ENCODE peak calls at places on chromosomes 7 and 10, in seven cellular contexts. P, B, U, E, T, Y and L are unnamed samples. For H3K9me3 and H3K27me3, the result is how much of the 10 kb centered on the place peaks cover.

GRCh38 chr7:47293884-47294568 is 287.9 kb downstream of the TNS3 start:
- DNase-seq in P (no peak), B (peak), U (no peak), E (no peak), T (no peak), Y (peak), L (no peak)

GRCh38 chr10:50992356-50992866 is 81.9 kb upstream of the PRKG1 start:
- DNase-seq in P (no peak), B (no peak), U (no peak), E (no peak), T (no peak), Y (no peak), L (no peak)

GRCh38 chr10:91077549-91078017 is 142.9 kb upstream of the PCGF5 start:
- DNase-seq in P (peak), B (no peak), U (peak), E (peak), T (no peak), Y (peak), L (no peak)

GRCh38 chr10:16381083-16381482 is 55.7 kb upstream of the PTER start:
- DNase-seq in P (no peak), B (peak), U (no peak), E (no peak), T (no peak), Y (no peak), L (no peak)

GRCh38 chr10:110212119-110213006 is 5.0 kb downstream of the MXI1 start:
- DNase-seq in P (no peak), B (peak), U (no peak), E (peak), T (peak), Y (no peak), L (peak)

GRCh38 chr10:124210263-124210662 is 116.9 kb upstream of the CHST15 start:
- DNase-seq in P (no peak), B (no peak), U (no peak), E (no peak), T (no peak), Y (no peak), L (no peak)

GRCh38 chr7:105006367-105007139 is 7.5 kb upstream of the KMT2E start:
- DNase-seq in P (no peak), B (peak), U (no peak), E (no peak), T (no peak), Y (no peak), L (no peak)

GRCh38 chr7:137771679-137772078 is 75.1 kb downstream of the DGKI start:
- DNase-seq in P (no peak), B (no peak), U (no peak), E (no peak), T (no peak), Y (no peak), L (no peak)

GRCh38 chr7:24619978-24620377 is 46.7 kb downstream of the PALS2 start:
- DNase-seq in P (no peak), B (no peak), U (no peak), E (no peak), T (no peak), Y (no peak), L (no peak)

GRCh38 chr7:31134246-31135188 is 82.4 kb downstream of the ADCYAP1R1 start:
- DNase-seq in P (peak), B (peak), U (peak), E (peak), T (peak), Y (peak), L (no peak)

GRCh38 chr7:157027568-157028527 is 17.4 kb upstream of the MNX1 start:
- DNase-seq in P (no peak), B (no peak), U (no peak), E (no peak), T (no peak), Y (no peak), L (no peak)

GRCh38 chr10:61828788-61829187 is 72.7 kb upstream of the ARID5B start:
- DNase-seq in P (no peak), B (no peak), U (no peak), E (no peak), T (no peak), Y (no peak), L (no peak)

GRCh38 chr7:136086712-136087111 is 109.6 kb upstream of the MTPN start:
- DNase-seq in P (peak), B (peak), U (peak), E (peak), T (no peak), Y (peak), L (no peak)

GRCh38 chr10:5317547-5318107 is 47.1 kb upstream of the UCN3 start:
- DNase-seq in P (no peak), B (no peak), U (no peak), E (no peak), T (peak), Y (no peak), L (no peak)

GRCh38 chr7:36129048-36129534 is 24.0 kb upstream of the EEPD1 start:
- DNase-seq in P (no peak), B (peak), U (no peak), E (no peak), T (no peak), Y (peak), L (no peak)

GRCh38 chr10:13809447-13809846 is 222.7 kb downstream of the PRPF18 start:
- DNase-seq in P (no peak), B (peak), U (no peak), E (peak), T (no peak), Y (no peak), L (no peak)

GRCh38 chr7:128783143-128783799 is 7.7 kb upstream of the OPN1SW start:
- DNase-seq in P (peak), B (peak), U (peak), E (peak), T (no peak), Y (peak), L (no peak)

GRCh38 chr10:78817361-78817760 is 251.4 kb upstream of the ZMIZ1 start:
- DNase-seq in P (no peak), B (no peak), U (no peak), E (no peak), T (no peak), Y (peak), L (no peak)

GRCh38 chr7:150972094-150972493 is 6.0 kb downstream of the KCNH2 start:
- DNase-seq in P (peak), B (no peak), U (no peak), E (no peak), T (no peak), Y (peak), L (no peak)

GRCh38 chr10:94439275-94439861 is 37.0 kb downstream of the TBC1D12 start:
- DNase-seq in P (no peak), B (no peak), U (no peak), E (no peak), T (no peak), Y (no peak), L (no peak)

DNA sequence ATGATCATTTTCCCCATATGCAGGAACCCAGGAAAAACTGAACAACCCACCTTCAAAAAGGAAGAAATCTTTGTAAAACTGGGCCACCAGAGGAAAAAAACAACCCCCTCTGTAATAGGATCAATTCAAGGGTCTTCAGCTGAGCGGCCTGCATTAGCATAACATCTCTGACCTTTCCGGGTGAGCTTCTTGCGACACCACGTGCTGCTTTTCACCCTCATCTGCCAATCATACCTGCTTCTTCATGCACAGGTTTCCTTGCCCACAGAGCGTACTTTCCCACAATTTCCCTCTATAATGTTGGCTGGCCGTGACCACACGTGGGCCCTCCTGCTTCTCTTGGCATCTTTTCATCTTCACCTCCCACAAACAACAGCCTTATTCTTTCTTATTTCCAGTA is 284.3 kb upstream of the NEBL start:
- DNase-seq in P (no peak), B (no peak), U (no peak), E (no peak), T (no peak), Y (no peak), L (no peak)
- H3K9me3 ChIP-seq in P (under half), B (under half), U (under half), E (under half), T (under half), Y (under half), L (under half)

GRCh38 chr10:45377858-45378257 is 3.8 kb downstream of the ALOX5 start:
- DNase-seq in P (no peak), B (no peak), U (no peak), E (no peak), T (no peak), Y (no peak), L (no peak)
- H3K27me3 ChIP-seq in P (under half), B (under half), U (under half), E (under half), T (under half), Y (under half), L (under half)

GRCh38 chr10:53469383-53469782 is 696.8 kb upstream of the MBL2 start:
- DNase-seq in P (no peak), B (no peak), U (no peak), E (no peak), T (no peak), Y (no peak), L (no peak)
- H3K9me3 ChIP-seq in P (under half), B (under half), U (under half), E (under half), T (under half), Y (under half), L (under half)

DNA sequence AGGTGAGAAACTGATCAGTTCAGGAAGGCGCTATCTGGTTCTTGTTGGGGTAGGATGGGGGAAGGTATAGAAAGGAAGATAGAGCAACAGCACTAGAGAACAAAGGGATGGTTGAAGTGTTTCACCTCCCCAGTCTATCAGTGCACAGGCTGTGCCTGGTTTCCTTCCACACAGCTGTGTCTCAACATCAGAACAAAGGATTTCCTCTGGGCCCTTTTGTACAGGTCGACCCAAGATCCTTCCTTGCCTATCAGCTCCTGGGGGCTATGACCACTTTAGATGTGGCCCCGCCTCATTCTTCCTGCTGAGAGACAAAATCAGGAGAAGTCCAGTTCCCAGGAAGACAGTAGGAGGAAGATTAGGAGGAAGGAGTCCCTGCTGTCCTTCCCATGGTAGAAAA is 65.6 kb downstream of the NAMPT start:
- DNase-seq in P (no peak), B (no peak), U (no peak), E (no peak), T (no peak), Y (no peak), L (no peak)
- H3K27me3 ChIP-seq in P (under half), B (under half), U (under half), E (under half), T (under half), Y (under half), L (under half)

GRCh38 chr10:26621243-26621888 is 76.1 kb upstream of the PDSS1 start:
- DNase-seq in P (no peak), B (no peak), U (no peak), E (no peak), T (no peak), Y (no peak), L (no peak)

GRCh38 chr10:26624017-26624416 is 73.5 kb upstream of the PDSS1 start:
- DNase-seq in P (no peak), B (no peak), U (no peak), E (no peak), T (no peak), Y (no peak), L (no peak)

GRCh38 chr10:26622891-26623290 is 74.6 kb upstream of the PDSS1 start:
- DNase-seq in P (no peak), B (no peak), U (no peak), E (no peak), T (no peak), Y (no peak), L (no peak)

GRCh38 chr10:26626066-26626465 is 71.4 kb upstream of the PDSS1 start:
- DNase-seq in P (no peak), B (no peak), U (no peak), E (no peak), T (no peak), Y (no peak), L (no peak)

DNA sequence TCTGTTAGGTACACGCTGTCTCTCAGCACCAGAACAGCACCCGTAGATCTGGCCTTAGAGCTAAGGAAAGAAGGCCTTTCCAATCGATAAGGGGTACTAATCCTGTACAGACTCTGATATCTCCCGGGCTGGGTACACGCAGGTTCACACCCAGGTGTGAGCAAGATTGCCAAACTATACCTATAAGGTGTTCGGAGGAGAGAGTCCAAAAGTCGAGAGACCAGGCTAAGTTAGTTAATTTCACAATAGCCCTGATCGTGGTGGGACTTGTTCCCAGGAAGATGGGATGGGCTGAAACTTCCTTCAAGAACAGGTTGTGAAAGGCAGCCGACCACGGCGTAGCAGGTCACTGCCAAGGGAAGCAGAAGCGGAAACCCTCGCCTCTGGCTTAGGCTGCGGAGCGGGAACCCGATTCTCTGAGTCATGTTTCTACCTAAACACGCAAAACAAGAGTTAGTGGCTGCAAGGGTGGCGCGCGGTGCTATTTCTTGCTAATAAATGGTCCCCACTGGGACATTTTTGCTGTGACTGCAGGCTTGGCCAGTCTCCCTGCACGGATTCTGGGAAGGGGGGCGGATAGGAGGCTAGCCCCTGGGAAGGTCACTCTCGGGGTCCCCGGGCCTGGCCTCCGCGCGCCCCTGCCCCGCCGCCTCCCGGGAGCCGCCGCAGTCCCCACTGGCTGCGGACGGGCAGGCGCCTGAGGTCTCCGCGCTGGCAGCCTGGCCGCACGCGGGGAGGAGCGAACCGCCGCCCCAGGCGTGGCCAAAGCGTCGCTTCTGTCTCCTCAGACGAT is 75.4 kb upstream of the PDSS1 start:
- DNase-seq in P (no peak), B (peak), U (no peak), E (peak), T (no peak), Y (no peak), L (peak)
- H3K9me3 ChIP-seq in P (under half), B (under half), U (under half), E (under half), T (under half), Y (under half), L (under half)

GRCh38 chr7:155342313-155342712 is 44.6 kb downstream of the INSIG1 start:
- DNase-seq in P (no peak), B (no peak), U (no peak), E (no peak), T (no peak), Y (no peak), L (no peak)

GRCh38 chr7:155343661-155344121 is 46.0 kb downstream of the INSIG1 start:
- DNase-seq in P (no peak), B (no peak), U (no peak), E (no peak), T (no peak), Y (no peak), L (no peak)

GRCh38 chr7:155344270-155344617 is 46.6 kb downstream of the INSIG1 start:
- DNase-seq in P (no peak), B (no peak), U (no peak), E (no peak), T (no peak), Y (no peak), L (no peak)

GRCh38 chr7:155341463-155341983 is 43.8 kb downstream of the INSIG1 start:
- DNase-seq in P (no peak), B (no peak), U (no peak), E (no peak), T (no peak), Y (no peak), L (no peak)

GRCh38 chr7:155343150-155343549 is 45.5 kb downstream of the INSIG1 start:
- DNase-seq in P (no peak), B (no peak), U (no peak), E (no peak), T (no peak), Y (no peak), L (no peak)
- H3K27me3 ChIP-seq in P (under half), B (under half), U (under half), E (under half), T (under half), Y (under half), L (under half)

GRCh38 chr10:33832124-33832787 is 497.8 kb upstream of the NRP1 start:
- DNase-seq in P (no peak), B (no peak), U (no peak), E (no peak), T (no peak), Y (no peak), L (no peak)

GRCh38 chr10:33841678-33842077 is 507.2 kb upstream of the NRP1 start:
- DNase-seq in P (no peak), B (no peak), U (no peak), E (no peak), T (no peak), Y (no peak), L (no peak)

GRCh38 chr10:33843379-33843778 is 508.9 kb upstream of the NRP1 start:
- DNase-seq in P (no peak), B (no peak), U (no peak), E (no peak), T (no peak), Y (no peak), L (no peak)

DNA sequence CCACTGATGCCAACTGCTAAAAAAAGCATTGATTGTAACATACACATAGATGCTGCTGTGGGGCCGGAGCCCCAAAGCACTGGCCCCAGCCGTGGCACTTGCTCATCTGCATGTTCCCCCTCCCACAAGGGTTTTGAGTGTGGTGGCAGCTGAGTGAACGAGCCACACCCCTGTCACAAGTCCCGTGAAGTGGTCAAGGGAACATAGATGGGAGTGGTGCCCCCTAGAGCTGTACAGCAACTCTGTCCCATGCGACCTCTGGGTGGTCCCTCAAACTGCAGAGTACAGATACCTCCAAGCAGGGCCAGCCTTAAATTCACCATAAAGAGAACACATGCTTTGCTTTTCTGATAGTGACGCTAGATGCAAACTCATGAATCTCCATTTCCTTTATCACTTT is 503.3 kb upstream of the NRP1 start:
- DNase-seq in P (no peak), B (no peak), U (no peak), E (no peak), T (no peak), Y (no peak), L (no peak)
- H3K9me3 ChIP-seq in P (under half), B (under half), U (under half), E (under half), T (under half), Y (under half), L (under half)

DNA sequence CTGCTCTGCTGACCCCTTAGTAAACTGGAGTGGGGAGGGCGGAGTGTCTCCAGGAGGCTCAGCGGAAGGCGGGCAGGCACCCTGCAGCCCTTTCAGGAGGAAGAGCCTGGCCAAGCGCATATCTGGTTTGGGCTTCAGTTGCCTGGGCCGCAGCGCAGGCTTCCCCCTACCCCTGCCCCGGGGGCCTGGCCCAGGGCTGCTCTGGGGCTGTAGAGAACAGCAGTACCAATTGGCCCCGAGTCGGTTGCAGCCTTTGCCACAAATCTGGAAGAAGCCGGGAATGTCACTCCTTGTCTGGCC is 28.1 kb upstream of the JAKMIP3 start:
- DNase-seq in P (no peak), B (no peak), U (no peak), E (no peak), T (no peak), Y (no peak), L (no peak)
- H3K27me3 ChIP-seq in P (under half), B (half or more), U (under half), E (under half), T (under half), Y (under half), L (half or more)

GRCh38 chr7:158472631-158473030 is 115.0 kb downstream of the PTPRN2 start:
- DNase-seq in P (no peak), B (no peak), U (no peak), E (no peak), T (no peak), Y (no peak), L (no peak)
- H3K9me3 ChIP-seq in P (under half), B (under half), U (under half), E (under half), T (under half), Y (under half), L (under half)

GRCh38 chr10:97185326-97186058 is at the start of gene SLIT1:
- DNase-seq in P (peak), B (peak), U (no peak), E (peak), T (no peak), Y (no peak), L (no peak)

GRCh38 chr10:97188234-97188847 is 2.6 kb upstream of the SLIT1 start:
- DNase-seq in P (no peak), B (no peak), U (no peak), E (peak), T (no peak), Y (no peak), L (no peak)

GRCh38 chr10:97186911-97187310 is 1.2 kb upstream of the SLIT1 start:
- DNase-seq in P (no peak), B (no peak), U (no peak), E (no peak), T (no peak), Y (no peak), L (no peak)

GRCh38 chr10:97192952-97193435 is 7.2 kb upstream of the SLIT1 start:
- DNase-seq in P (no peak), B (no peak), U (no peak), E (no peak), T (no peak), Y (no peak), L (no peak)

GRCh38 chr10:97190452-97190851 is 4.7 kb upstream of the SLIT1 start:
- DNase-seq in P (no peak), B (no peak), U (no peak), E (no peak), T (no peak), Y (no peak), L (no peak)
- H3K27me3 ChIP-seq in P (under half), B (under half), U (under half), E (under half), T (under half), Y (under half), L (under half)